ENCODE peak calls at places on chromosomes 6 and 20, in four cellular contexts. I is HepG2, B is K562, M is GM12878. W is an unnamed sample.

GRCh38 chr20:42895062-42895461 is 294.6 kb downstream of the PTPRT start:
- DNase-seq in I (no peak), B (no peak), M (no peak), W (no peak)

GRCh38 chr6:160995271-160995670 is 3.7 kb downstream of the MAP3K4 start:
- DNase-seq in I (no peak), B (no peak), M (no peak), W (no peak)

GRCh38 chr6:353642-354614 is 37.6 kb upstream of the IRF4 start:
- DNase-seq in I (no peak), B (no peak), M (no peak), W (no peak)

GRCh38 chr6:136309729-136310311 is 20.2 kb upstream of the BCLAF1 start:
- DNase-seq in I (no peak), B (no peak), M (no peak), W (no peak)

GRCh38 chr20:22687676-22688360 is 103.4 kb upstream of the FOXA2 start:
- DNase-seq in I (no peak), B (no peak), M (no peak), W (no peak)

GRCh38 chr6:7313505-7314165 is 636 bp upstream of the SSR1 start:
- DNase-seq in I (no peak), B (no peak), M (no peak), W (no peak)

GRCh38 chr6:42963855-42964605 is 3.5 kb downstream of the GNMT start:
- DNase-seq in I (peak), B (peak), M (no peak), W (peak)

GRCh38 chr6:152669894-152670293 is 27.8 kb upstream of the MYCT1 start:
- DNase-seq in I (peak), B (no peak), M (no peak), W (no peak)

GRCh38 chr6:16324622-16325225 is 86.3 kb downstream of the GMPR start:
- DNase-seq in I (no peak), B (no peak), M (no peak), W (no peak)

GRCh38 chr6:72212686-72213085 is 326.3 kb downstream of the RIMS1 start:
- DNase-seq in I (no peak), B (no peak), M (no peak), W (no peak)

GRCh38 chr6:170371588-170371987 is 65.0 kb downstream of the FAM120B start:
- DNase-seq in I (no peak), B (no peak), M (no peak), W (peak)

GRCh38 chr6:26286168-26286854 is 78.7 kb upstream of the BTN3A2 start:
- DNase-seq in I (peak), B (peak), M (no peak), W (peak)

GRCh38 chr6:43874814-43875590 is 105.0 kb downstream of the VEGFA start:
- DNase-seq in I (no peak), B (no peak), M (no peak), W (no peak)

GRCh38 chr6:26118999-26119398 is 31.8 kb downstream of the HFE start:
- DNase-seq in I (peak), B (peak), M (no peak), W (no peak)

GRCh38 chr6:8017276-8017701 is 46.9 kb downstream of the BLOC1S5 start:
- DNase-seq in I (no peak), B (no peak), M (no peak), W (no peak)

GRCh38 chr20:17749979-17750721 is 50.4 kb downstream of the BANF2 start:
- DNase-seq in I (peak), B (no peak), M (no peak), W (no peak)

GRCh38 chr6:32970413-32971244 is 2.2 kb downstream of the BRD2 start:
- DNase-seq in I (peak), B (peak), M (peak), W (peak)

GRCh38 chr20:36145877-36146707 is 8.4 kb upstream of the EPB41L1 start:
- DNase-seq in I (no peak), B (no peak), M (no peak), W (no peak)

GRCh38 chr20:34724172-34724571 is 20.0 kb downstream of the TP53INP2 start:
- DNase-seq in I (no peak), B (no peak), M (no peak), W (no peak)

GRCh38 chr6:34560366-34561226 is 4.5 kb upstream of the SPDEF start:
- DNase-seq in I (peak), B (peak), M (no peak), W (peak)

GRCh38 chr6:167699141-167700036 is 127.3 kb upstream of the AFDN start:
- DNase-seq in I (no peak), B (no peak), M (peak), W (no peak)

GRCh38 chr20:38649275-38649891 is 47.8 kb downstream of the ARHGAP40 start:
- DNase-seq in I (peak), B (peak), M (no peak), W (peak)

GRCh38 chr20:41248371-41249024 is 69.0 kb downstream of the ZHX3 start:
- DNase-seq in I (no peak), B (no peak), M (no peak), W (no peak)

GRCh38 chr6:85418059-85418458 is 31.8 kb upstream of the NT5E start:
- DNase-seq in I (no peak), B (no peak), M (no peak), W (no peak)

GRCh38 chr6:6390849-6391602 is 70.6 kb upstream of the F13A1 start:
- DNase-seq in I (no peak), B (no peak), M (peak), W (no peak)

GRCh38 chr20:32539817-32540675 is 45.1 kb downstream of the NOL4L start:
- DNase-seq in I (peak), B (peak), M (no peak), W (no peak)

GRCh38 chr6:136647363-136647763 is 97.1 kb upstream of the MAP7 start:
- DNase-seq in I (no peak), B (peak), M (peak), W (no peak)

GRCh38 chr6:1131285-1132079 is 180.4 kb upstream of the FOXQ1 start:
- DNase-seq in I (peak), B (no peak), M (no peak), W (no peak)

GRCh38 chr6:27096834-27097511 is 150.5 kb upstream of the PRSS16 start:
- DNase-seq in I (no peak), B (peak), M (no peak), W (peak)

GRCh38 chr6:47733879-47734558 is 35.6 kb downstream of the ADGRF4 start:
- DNase-seq in I (peak), B (peak), M (peak), W (no peak)

GRCh38 chr6:44268095-44268628 is 2.1 kb upstream of the TMEM151B start:
- DNase-seq in I (peak), B (peak), M (no peak), W (peak)

GRCh38 chr20:33653218-33653899 is 8.8 kb upstream of the C20orf144 start:
- DNase-seq in I (peak), B (peak), M (no peak), W (peak)

DNA sequence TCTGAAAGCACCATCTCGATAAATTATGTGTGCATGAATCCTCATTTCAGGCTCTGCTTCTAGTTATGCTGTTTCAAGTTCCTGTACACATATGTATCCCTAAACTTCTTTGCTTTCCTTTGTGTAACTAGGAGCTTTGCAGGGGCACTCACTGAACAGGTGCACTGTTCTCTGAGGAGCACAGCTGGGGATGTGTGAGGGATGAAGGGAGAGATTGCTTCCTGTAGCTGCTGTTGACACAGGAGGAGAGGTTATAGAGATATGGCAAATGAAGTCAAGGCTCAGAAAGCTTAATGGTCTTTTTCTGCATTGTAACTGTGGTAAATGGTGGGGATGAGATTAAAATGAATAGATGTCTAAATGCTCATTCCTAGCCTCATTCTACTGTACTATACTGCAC is 454.3 kb downstream of the BTBD3 start:
- DNase-seq in I (no peak), B (no peak), M (no peak), W (no peak)
- TF ChIP-seq TCF7 in I (no peak), B (no peak), M (no peak), W (no peak)

GRCh38 chr6:165844801-165845364 is 181.8 kb upstream of the PDE10A start:
- DNase-seq in I (no peak), B (no peak), M (no peak), W (no peak)
- TF ChIP-seq CREB1 in I (no peak), B (no peak), M (no peak), W (no peak)

GRCh38 chr20:44742304-44743079 is 3.2 kb upstream of the KCNK15 start:
- DNase-seq in I (no peak), B (no peak), M (no peak), W (no peak)
- TF ChIP-seq TCF7 in I (no peak), B (no peak), M (no peak), W (no peak)

DNA sequence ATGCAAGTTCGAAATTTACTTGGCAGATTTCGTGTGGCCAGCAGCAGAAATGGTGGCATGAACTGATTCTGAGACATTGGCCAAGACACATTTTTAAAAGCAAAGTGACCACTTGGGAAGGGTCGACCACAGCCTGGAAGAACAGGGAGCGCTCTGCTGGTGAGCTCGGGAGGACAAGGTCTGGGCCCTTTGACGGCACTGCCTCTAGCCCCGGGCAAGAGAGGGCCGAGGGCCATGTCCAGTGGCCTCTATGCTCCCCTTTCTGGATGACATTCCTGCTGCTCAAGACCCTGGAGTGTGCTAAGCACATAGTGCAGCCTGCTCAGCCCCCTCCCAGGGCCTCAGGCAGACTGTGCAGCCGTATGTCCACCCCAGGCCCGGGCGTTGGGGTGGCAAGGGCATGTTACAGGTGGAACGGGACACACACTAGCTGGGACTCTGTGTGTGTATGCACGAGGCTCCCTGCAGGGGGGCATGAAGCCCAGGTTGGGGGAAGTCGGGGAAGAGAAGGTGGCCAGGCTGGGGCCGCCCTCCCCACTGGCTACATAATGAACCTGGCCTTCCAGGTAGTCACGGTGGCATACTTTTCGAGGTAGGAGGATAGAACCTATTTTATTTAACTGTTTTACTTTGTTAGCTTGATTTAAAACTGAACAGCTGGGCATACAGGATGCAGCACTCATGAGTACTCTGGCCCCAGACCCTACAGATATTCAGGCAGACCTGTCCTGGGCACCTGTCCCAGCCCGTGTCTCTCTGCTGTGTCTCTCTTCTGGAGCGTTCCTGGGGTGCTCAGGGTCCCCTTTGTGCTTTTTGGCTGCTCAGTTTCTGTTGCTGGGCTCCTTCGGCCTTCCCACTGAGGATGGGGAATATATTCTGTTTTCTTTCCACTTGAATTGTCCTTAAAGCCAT is 6.4 kb downstream of the SYNJ2 start:
- DNase-seq in I (no peak), B (no peak), M (no peak), W (no peak)
- TF ChIP-seq CREB1 in I (no peak), B (no peak), M (no peak), W (no peak)

GRCh38 chr6:113065606-113066005 is 718.5 kb downstream of the RFPL4B start:
- DNase-seq in I (peak), B (peak), M (no peak), W (no peak)
- TF ChIP-seq TCF7 in I (no peak), B (no peak), M (no peak), W (no peak)

DNA sequence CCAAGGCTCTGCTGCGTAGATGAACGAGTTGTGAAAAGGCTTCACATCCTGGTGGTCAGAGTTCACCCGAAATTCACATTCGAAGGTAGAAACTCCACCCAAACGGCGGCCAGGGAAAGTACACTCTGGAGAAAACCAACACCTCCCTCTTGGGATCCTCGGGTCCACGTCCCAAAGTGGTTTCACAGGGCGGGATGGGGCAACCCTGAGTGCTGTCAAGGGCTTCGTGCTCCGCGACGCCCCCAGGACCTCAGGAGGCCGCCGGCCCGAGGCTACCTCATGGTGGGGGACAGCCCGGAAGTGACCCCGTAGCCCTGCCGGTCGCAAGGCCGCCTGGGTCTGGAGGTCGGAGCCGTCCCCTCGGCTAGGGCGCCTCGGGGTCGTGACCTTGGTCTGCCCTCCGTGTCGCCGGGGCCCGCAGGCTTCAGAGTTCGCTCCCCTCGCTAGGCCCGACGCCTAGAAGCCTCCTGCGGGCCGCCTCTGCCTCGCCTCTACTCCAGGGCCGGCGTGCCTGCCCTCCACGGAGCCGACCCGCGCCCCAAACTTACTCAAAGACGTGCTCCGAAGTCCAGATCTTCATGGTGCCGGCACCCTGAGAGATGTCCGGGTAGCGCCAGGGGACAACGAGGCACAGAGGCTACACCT is at the start of gene PRELID3B:
- DNase-seq in I (peak), B (peak), M (no peak), W (peak)
- TF ChIP-seq CREB1 in I (no peak), B (no peak), M (no peak), W (peak)

DNA sequence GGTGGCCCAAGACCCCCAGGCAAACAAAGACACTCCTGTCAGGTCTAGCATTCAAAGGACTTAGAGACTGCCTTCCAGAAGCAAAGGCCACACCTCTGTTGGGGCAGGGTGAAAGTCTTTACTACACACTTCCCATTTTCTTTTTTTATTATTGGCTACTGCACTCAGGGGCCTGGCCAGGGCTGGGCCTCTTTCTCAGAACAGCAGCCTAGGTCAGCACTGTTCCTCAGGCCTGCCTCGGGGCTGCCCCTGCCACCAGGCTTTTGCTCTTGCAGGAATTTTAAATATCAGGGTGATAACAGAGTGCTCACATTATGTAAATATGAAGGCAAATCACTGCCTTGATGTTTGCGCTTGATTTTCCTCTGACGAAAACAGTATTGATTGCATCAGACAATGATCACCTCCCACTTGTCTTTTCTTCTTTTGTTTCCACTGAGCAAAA is 18.5 kb downstream of the GSTA4 start:
- DNase-seq in I (no peak), B (no peak), M (no peak), W (no peak)
- TF ChIP-seq TCF7 in I (no peak), B (no peak), M (no peak), W (no peak)

GRCh38 chr20:57717797-57718196 is 8.0 kb upstream of the PMEPA1 start:
- DNase-seq in I (no peak), B (no peak), M (no peak), W (no peak)
- TF ChIP-seq CREB1 in I (no peak), B (no peak), M (no peak), W (no peak)

GRCh38 chr6:111482959-111483735 is at the start of gene REV3L:
- DNase-seq in I (peak), B (peak), M (peak), W (peak)

GRCh38 chr6:111480988-111481830 is 1.8 kb downstream of the REV3L start:
- DNase-seq in I (no peak), B (peak), M (no peak), W (no peak)

GRCh38 chr6:111482236-111482958 is 621 bp downstream of the REV3L start:
- DNase-seq in I (no peak), B (peak), M (no peak), W (peak)

GRCh38 chr6:111483736-111484654 is 977 bp upstream of the REV3L start:
- DNase-seq in I (peak), B (peak), M (peak), W (peak)

GRCh38 chr6:111481836-111482235 is 1.2 kb downstream of the REV3L start:
- DNase-seq in I (peak), B (no peak), M (no peak), W (no peak)
- TF ChIP-seq TCF7 in I (no peak), B (no peak), M (no peak), W (no peak)

GRCh38 chr20:9515761-9516657 is 1.6 kb downstream of the LAMP5 start:
- DNase-seq in I (no peak), B (no peak), M (no peak), W (peak)
- TF ChIP-seq CREB1 in I (no peak), B (no peak), M (no peak), W (no peak)